ENCODE peak calls at places on chromosome 20, in eight cellular contexts. D is thyroid gland; E is lower lobe of right lung; W is WERI-Rb-1; C is CD4-positive, CD25-positive, alpha-beta regulatory T cell; X is body of pancreas; R is pancreas; Y is DND-41. F is an unnamed sample.

GRCh38 chr20:31669876-31670275 is 32.2 kb downstream of the COX4I2 start:
- DNase-seq in D (no peak), E (no peak), W (no peak), C (no peak), X (no peak), R (no peak), Y (no peak), F (no peak)

GRCh38 chr20:13024581-13024980 is 15.8 kb downstream of the SPTLC3 start:
- DNase-seq in D (no peak), E (no peak), W (no peak), C (no peak), X (no peak), R (no peak), Y (no peak), F (no peak)

GRCh38 chr20:2136275-2136674 is 34.6 kb downstream of the STK35 start:
- DNase-seq in D (peak), E (no peak), W (no peak), C (no peak), X (no peak), R (no peak), Y (no peak), F (no peak)

GRCh38 chr20:32792316-32792715 is 27.4 kb upstream of the MAPRE1 start:
- DNase-seq in D (no peak), E (no peak), W (no peak), C (no peak), X (peak), R (no peak), Y (peak), F (no peak)

GRCh38 chr20:13755809-13756208 is 28.9 kb downstream of the ESF1 start:
- DNase-seq in D (no peak), E (no peak), W (no peak), C (no peak), X (no peak), R (no peak), Y (no peak), F (no peak)

GRCh38 chr20:44491635-44492395 is 16.1 kb downstream of the TTPAL start:
- DNase-seq in D (peak), E (no peak), W (no peak), C (no peak), X (no peak), R (no peak), Y (no peak), F (no peak)

GRCh38 chr20:51958636-51959542 is 156.6 kb upstream of the SALL4 start:
- DNase-seq in D (no peak), E (no peak), W (no peak), C (no peak), X (no peak), R (no peak), Y (no peak), F (no peak)

GRCh38 chr20:48583801-48584200 is 244.0 kb downstream of the PREX1 start:
- DNase-seq in D (no peak), E (peak), W (no peak), C (no peak), X (no peak), R (no peak), Y (no peak), F (no peak)

GRCh38 chr20:22918286-22918983 is 116.7 kb upstream of the SSTR4 start:
- DNase-seq in D (no peak), E (no peak), W (no peak), C (no peak), X (no peak), R (no peak), Y (no peak), F (no peak)

GRCh38 chr20:13554706-13555105 is 84.0 kb downstream of the TASP1 start:
- DNase-seq in D (no peak), E (no peak), W (no peak), C (no peak), X (no peak), R (no peak), Y (no peak), F (no peak)

GRCh38 chr20:54606384-54606783 is 131.0 kb downstream of the DOK5 start:
- DNase-seq in D (no peak), E (no peak), W (no peak), C (no peak), X (no peak), R (no peak), Y (no peak), F (no peak)

GRCh38 chr20:47204008-47204745 is 152.3 kb downstream of the ZMYND8 start:
- DNase-seq in D (no peak), E (no peak), W (no peak), C (no peak), X (no peak), R (no peak), Y (no peak), F (no peak)
- H3K27ac ChIP-seq in D (no peak), E (no peak), W (no peak), C (no peak), X (no peak), R (no peak), Y (no peak), F (no peak)

GRCh38 chr20:50242863-50243609 is 52.4 kb downstream of the CEBPB start:
- DNase-seq in D (peak), E (no peak), W (no peak), C (no peak), X (peak), R (peak), Y (no peak), F (no peak)

GRCh38 chr20:50243610-50244351 is 53.2 kb downstream of the CEBPB start:
- DNase-seq in D (peak), E (no peak), W (no peak), C (no peak), X (no peak), R (no peak), Y (no peak), F (no peak)

GRCh38 chr20:50244352-50245149 is 53.9 kb downstream of the CEBPB start:
- DNase-seq in D (peak), E (no peak), W (no peak), C (no peak), X (peak), R (peak), Y (no peak), F (no peak)

GRCh38 chr20:50242178-50242514 is 51.5 kb downstream of the CEBPB start:
- DNase-seq in D (no peak), E (no peak), W (no peak), C (no peak), X (no peak), R (no peak), Y (no peak), F (no peak)

DNA sequence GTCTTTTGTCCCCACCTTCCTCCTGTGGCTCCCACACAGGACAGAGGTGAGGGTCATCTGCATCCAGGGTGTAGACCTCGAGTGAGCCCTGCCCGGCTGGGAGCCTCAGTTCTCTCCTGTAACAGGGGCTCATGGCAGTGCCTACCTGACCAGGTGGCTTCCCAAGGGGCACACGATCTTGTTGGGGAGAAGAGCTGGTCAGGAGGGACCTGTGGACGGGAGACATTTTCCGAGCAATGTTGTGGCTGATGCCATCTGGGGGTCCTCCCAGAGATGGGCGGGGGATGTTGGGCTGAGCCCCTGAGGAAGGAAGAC is 51.9 kb downstream of the CEBPB start:
- DNase-seq in D (no peak), E (no peak), W (no peak), C (no peak), X (no peak), R (no peak), Y (no peak), F (no peak)
- H3K4me3 ChIP-seq in D (no peak), E (no peak), W (no peak), C (no peak), X (no peak), R (no peak), Y (no peak), F (no peak)

GRCh38 chr20:57394087-57395082 is 3.2 kb downstream of the RBM38 start:
- DNase-seq in D (no peak), E (peak), W (no peak), C (no peak), X (no peak), R (no peak), Y (no peak), F (no peak)
- H3K27ac ChIP-seq in D (no peak), E (peak), W (no peak), C (peak), X (peak), R (no peak), Y (no peak), F (no peak)

DNA sequence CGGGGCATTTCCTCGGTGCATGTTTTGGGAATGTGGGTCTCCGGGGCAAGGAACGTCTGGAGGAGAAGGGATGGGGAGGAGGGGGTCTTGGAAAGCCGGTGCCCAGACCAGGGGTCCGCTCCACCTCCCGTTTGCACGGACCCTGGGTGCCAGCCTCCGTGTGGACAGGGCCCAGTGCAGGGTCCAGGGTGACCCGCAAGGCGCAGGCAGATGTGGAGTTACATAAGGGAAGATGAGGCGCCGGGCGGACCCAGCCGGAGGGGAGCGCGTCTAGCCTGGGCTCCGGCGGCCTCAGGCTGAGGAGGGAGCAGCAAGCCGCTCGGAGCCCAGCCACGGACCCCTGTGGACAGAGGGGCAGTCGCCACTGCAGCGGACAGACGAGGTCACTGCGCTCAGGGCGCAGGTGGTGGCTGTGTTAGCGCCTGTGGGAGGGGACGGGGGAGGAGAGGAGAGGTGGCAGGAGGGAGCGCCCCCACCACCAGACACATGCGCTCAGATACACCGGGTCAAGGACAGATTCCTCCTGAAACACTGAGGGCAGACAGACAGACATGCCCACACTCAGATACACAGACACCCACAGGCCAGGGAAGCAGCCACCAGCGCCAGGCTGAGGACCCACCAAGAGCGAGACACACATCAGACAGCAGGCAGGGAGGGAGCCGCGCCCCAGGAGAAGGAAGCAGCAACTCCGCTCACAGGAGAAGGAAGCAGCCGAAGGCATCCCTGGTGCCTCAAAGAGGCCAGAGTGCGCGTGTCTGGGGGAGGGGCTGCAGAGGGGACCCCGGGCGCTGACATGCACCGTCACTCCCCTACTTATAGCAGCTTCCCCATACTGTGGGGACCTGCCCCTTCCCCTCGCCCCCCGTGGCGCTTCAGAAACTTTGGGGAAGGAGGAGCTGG is 839 bp upstream of the HRH3 start:
- DNase-seq in D (no peak), E (no peak), W (peak), C (no peak), X (no peak), R (no peak), Y (no peak), F (no peak)
- H3K4me3 ChIP-seq in D (no peak), E (no peak), W (peak), C (no peak), X (no peak), R (peak), Y (no peak), F (no peak)

GRCh38 chr20:5660346-5660745 is 89.9 kb upstream of the SHLD1 start:
- DNase-seq in D (peak), E (no peak), W (no peak), C (no peak), X (no peak), R (no peak), Y (no peak), F (no peak)
- H3K27ac ChIP-seq in D (no peak), E (peak), W (no peak), C (no peak), X (no peak), R (no peak), Y (no peak), F (no peak)

F was measured in right lobe of liver.